ENCODE peak calls at places on chromosomes 6 and 20, in nine cellular contexts. Q is fibroblast of lung; N is SJCRH30; D is pancreas; O is lung; A is upper lobe of left lung; U is SJSA1; V is left lung; S is CD4-positive, alpha-beta memory T cell. C is an unnamed sample.
A peak's percentile ranks its signal among the peaks of the same experiment; 100 is the strongest.

GRCh38 chr20:6852478-6852877 is 85.0 kb downstream of the BMP2 start:
- DNase-seq in A (no peak), Q (no peak), D (no peak), S (no peak), O (no peak), U (no peak), N (no peak), V (no peak), C (no peak)

GRCh38 chr20:8536219-8536618 is 404.2 kb downstream of the PLCB1 start:
- DNase-seq in Q (no peak), O (no peak), U (no peak), V (no peak), D (no peak), S (no peak), N (no peak), A (no peak), C (no peak)

GRCh38 chr6:8526619-8527018 is 91.3 kb upstream of the SLC35B3 start:
- DNase-seq in N (no peak), Q (no peak), U (no peak), V (no peak), D (no peak), A (no peak), S (no peak), O (no peak), C (no peak)

GRCh38 chr6:32868257-32868788 is 14.3 kb downstream of the PSMB9 start:
- DNase-seq in A (no peak), S (peak; percentile 85), N (peak; percentile 85), Q (peak; percentile 77), D (peak; percentile 76), V (no peak), U (peak; percentile 69), O (peak; percentile 81), C (peak; percentile 82)

GRCh38 chr20:7693761-7694160 is 246.5 kb downstream of the HAO1 start:
- DNase-seq in D (no peak), N (no peak), S (no peak), Q (no peak), O (no peak), A (no peak), V (no peak), U (no peak), C (no peak)

GRCh38 chr6:52724406-52725121 is 38.7 kb downstream of the GSTA2 start:
- DNase-seq in D (peak; percentile 93), Q (peak; percentile 75), N (peak; percentile 63), O (peak; percentile 76), S (peak; percentile 23), U (peak; percentile 70), V (peak; percentile 84), A (no peak), C (peak; percentile 41)

GRCh38 chr6:2951723-2952122 is 19.6 kb downstream of the SERPINB6 start:
- DNase-seq in D (no peak), N (no peak), O (no peak), S (no peak), Q (no peak), U (no peak), V (peak; percentile 85), A (no peak), C (no peak)

GRCh38 chr6:39083111-39083702 is 31.8 kb downstream of the SAYSD1 start:
- DNase-seq in N (no peak), U (no peak), D (no peak), V (no peak), A (no peak), S (no peak), Q (no peak), O (no peak), C (no peak)

GRCh38 chr6:50657513-50657912 is 55.8 kb upstream of the TFAP2D start:
- DNase-seq in Q (no peak), S (no peak), D (no peak), V (no peak), N (no peak), A (no peak), U (no peak), O (no peak), C (no peak)

GRCh38 chr6:163470611-163471010 is 56.1 kb downstream of the QKI start:
- DNase-seq in Q (no peak), N (no peak), S (no peak), U (no peak), O (no peak), D (no peak), V (no peak), A (no peak), C (no peak)

GRCh38 chr6:9116026-9116425 is 680.7 kb upstream of the SLC35B3 start:
- DNase-seq in N (peak; percentile 34), V (peak; percentile 19), Q (peak; percentile 59), A (no peak), O (no peak), D (no peak), U (peak; percentile 82), S (no peak), C (no peak)

GRCh38 chr6:134424795-134425163 is 106.9 kb upstream of the SGK1 start:
- DNase-seq in D (no peak), N (no peak), Q (no peak), V (no peak), S (no peak), A (no peak), U (no peak), O (no peak), C (no peak)

GRCh38 chr20:51385941-51386530 is 156.5 kb downstream of the NFATC2 start:
- DNase-seq in D (no peak), Q (peak; percentile 55), A (no peak), O (no peak), V (no peak), N (peak; percentile 42), S (peak; percentile 37), U (no peak), C (no peak)

GRCh38 chr6:6148192-6148815 is 141.6 kb upstream of the NRN1 start:
- DNase-seq in N (no peak), U (no peak), D (no peak), O (no peak), A (no peak), V (no peak), Q (no peak), S (no peak), C (no peak)

GRCh38 chr20:41509801-41510200 is 108.4 kb downstream of the CHD6 start:
- DNase-seq in D (no peak), A (no peak), Q (peak; percentile 61), S (no peak), V (no peak), U (no peak), O (no peak), N (no peak), C (no peak)

GRCh38 chr6:150354754-150355571 is 13.8 kb upstream of the IYD start:
- DNase-seq in N (no peak), U (no peak), S (no peak), D (no peak), V (no peak), Q (no peak), A (no peak), O (no peak), C (no peak)

GRCh38 chr20:4573564-4574355 is 147.9 kb upstream of the PRND start:
- DNase-seq in Q (peak; percentile 98), V (no peak), U (peak; percentile 77), N (peak; percentile 61), D (no peak), A (no peak), O (no peak), S (no peak), C (no peak)

GRCh38 chr6:125871365-125871764 is 80.6 kb downstream of the NCOA7 start:
- DNase-seq in D (no peak), A (no peak), N (peak; percentile 10), Q (no peak), U (no peak), S (no peak), V (no peak), O (no peak), C (no peak)

GRCh38 chr20:49696594-49696993 is 17.1 kb downstream of the B4GALT5 start:
- DNase-seq in Q (no peak), O (no peak), V (no peak), S (no peak), U (no peak), D (no peak), N (no peak), A (no peak), C (no peak)

GRCh38 chr20:63585616-63586565 is 11.9 kb upstream of the HELZ2 start:
- DNase-seq in N (no peak), O (no peak), V (peak; percentile 44), S (no peak), D (no peak), Q (no peak), U (no peak), A (peak; percentile 52), C (no peak)

GRCh38 chr6:13558718-13559117 is 15.7 kb upstream of the SIRT5 start:
- DNase-seq in A (no peak), D (no peak), S (no peak), Q (no peak), V (no peak), N (no peak), O (no peak), U (no peak), C (no peak)
- H3K9me3 ChIP-seq in A (no peaks in the 10 kb centered on the region), D (no peaks in the 10 kb centered on the region), S (no peaks in the 10 kb centered on the region), Q (no peaks in the 10 kb centered on the region), V (no peaks in the 10 kb centered on the region), N (no peaks in the 10 kb centered on the region), O (no peaks in the 10 kb centered on the region), U (no peaks in the 10 kb centered on the region), C (no peaks in the 10 kb centered on the region)

DNA sequence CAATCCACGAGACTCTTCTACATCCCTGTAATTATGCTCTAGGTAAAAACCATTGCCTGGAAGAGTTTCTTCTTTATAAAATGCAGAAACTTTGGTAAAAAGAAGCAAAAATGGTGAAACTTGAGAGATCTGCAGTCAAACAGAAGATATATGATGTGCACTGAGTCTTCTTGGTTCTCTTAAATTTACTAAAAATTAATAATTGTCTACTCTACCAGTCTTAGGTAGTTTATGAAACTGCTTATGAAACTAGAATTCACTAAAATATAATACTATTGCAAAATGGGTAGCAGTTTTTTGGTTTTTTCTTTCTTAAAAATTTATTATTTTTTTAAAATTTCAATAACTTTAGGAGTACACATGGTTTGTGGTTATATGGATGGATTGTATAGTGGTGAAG is 519.1 kb upstream of the SOX4 start:
- DNase-seq in S (no peak), U (no peak), N (no peak), V (no peak), A (no peak), D (no peak), Q (no peak), O (no peak), C (no peak)
- H3K9me3 ChIP-seq in S (no peaks in the 10 kb centered on the region), U (no peaks in the 10 kb centered on the region), N (no peaks in the 10 kb centered on the region), V (peaks cover 16% of the 10 kb centered on the region), A (no peaks in the 10 kb centered on the region), D (no peaks in the 10 kb centered on the region), Q (no peaks in the 10 kb centered on the region), O (peaks cover 4% of the 10 kb centered on the region), C (no peaks in the 10 kb centered on the region)

DNA sequence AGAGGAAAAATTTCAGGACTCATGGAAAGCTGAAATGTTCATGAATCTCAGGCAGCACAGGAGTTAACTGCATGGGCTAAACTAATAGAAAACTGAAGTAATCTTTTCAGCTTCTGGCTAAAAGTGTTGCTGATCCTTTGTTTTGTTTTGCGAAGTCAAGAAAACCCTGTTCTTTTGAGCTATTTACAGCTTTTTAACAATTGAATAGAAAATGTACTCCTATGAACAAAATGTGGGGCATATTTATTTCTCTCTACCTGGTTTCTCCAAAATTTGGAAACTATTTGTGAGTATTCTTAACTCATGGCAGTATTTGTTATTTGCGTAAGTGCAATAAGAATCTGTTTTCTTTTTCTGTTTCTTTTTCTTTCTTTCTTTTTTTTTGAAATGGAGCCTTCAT is 818.8 kb upstream of the CITED2 start:
- DNase-seq in U (no peak), S (no peak), V (no peak), N (no peak), A (no peak), D (no peak), Q (peak; percentile 19), O (no peak), C (no peak)
- H3K9me3 ChIP-seq in U (peaks cover 3% of the 10 kb centered on the region), S (no peaks in the 10 kb centered on the region), V (peaks cover 35% of the 10 kb centered on the region), N (peaks cover 12% of the 10 kb centered on the region), A (peaks cover 8% of the 10 kb centered on the region), D (no peaks in the 10 kb centered on the region), Q (no peaks in the 10 kb centered on the region), O (peaks cover 7% of the 10 kb centered on the region), C (peaks cover 12% of the 10 kb centered on the region)

GRCh38 chr6:36149436-36149835 is 19.1 kb downstream of the MAPK13 start:
- DNase-seq in O (no peak), U (no peak), Q (no peak), D (no peak), S (no peak), V (no peak), N (no peak), A (no peak), C (no peak)
- H3K9me3 ChIP-seq in O (no peaks in the 10 kb centered on the region), U (no peaks in the 10 kb centered on the region), Q (no peaks in the 10 kb centered on the region), D (no peaks in the 10 kb centered on the region), S (no peaks in the 10 kb centered on the region), V (no peaks in the 10 kb centered on the region), N (no peaks in the 10 kb centered on the region), A (no peaks in the 10 kb centered on the region), C (no peaks in the 10 kb centered on the region)

C was measured in breast epithelium.